ENCODE peak calls at places on chromosomes 4 and X, in seven cellular contexts. X is sigmoid colon, B is lower leg skin, S is suprapubic skin, O is adrenal gland, E is GM12892, Y is GM12891. Z is an unnamed sample.

GRCh38 chrX:63275127-63275526 is 76.0 kb downstream of the SPIN4 start:
- DNase-seq in X (no peak), B (no peak), S (no peak), O (peak; percentile 50), E (peak; percentile 4), Y (no peak), Z (no peak)

GRCh38 chr4:64903986-64904385 is 494.7 kb upstream of the TECRL start:
- DNase-seq in X (no peak), B (no peak), S (no peak), O (no peak), E (no peak), Y (no peak), Z (no peak)

GRCh38 chrX:18010251-18010650 is 149.2 kb upstream of the RAI2 start:
- DNase-seq in X (no peak), B (no peak), S (no peak), O (no peak), E (no peak), Y (no peak), Z (no peak)

GRCh38 chr4:27620886-27621285 is 760.2 kb downstream of the STIM2 start:
- DNase-seq in X (no peak), B (no peak), S (no peak), O (no peak), E (no peak), Y (no peak), Z (no peak)

GRCh38 chrX:78133561-78133960 is 5.9 kb downstream of the TAF9B start:
- DNase-seq in X (no peak), B (no peak), S (no peak), O (no peak), E (no peak), Y (no peak), Z (no peak)

GRCh38 chr4:39032218-39033085 is at the start of gene TMEM156:
- DNase-seq in X (no peak), B (no peak), S (no peak), O (no peak), E (no peak), Y (no peak), Z (no peak)

GRCh38 chr4:3657917-3658913 is 108.0 kb upstream of the ADRA2C start:
- DNase-seq in X (no peak), B (peak; percentile 89), S (no peak), O (peak; percentile 36), E (no peak), Y (no peak), Z (no peak)

GRCh38 chr4:99323761-99324160 is 2.6 kb upstream of the ADH1B start:
- DNase-seq in X (peak; percentile 81), B (no peak), S (no peak), O (no peak), E (no peak), Y (no peak), Z (no peak)

GRCh38 chrX:31436424-31436823 is 364.6 kb upstream of the FTHL17 start:
- DNase-seq in X (no peak), B (no peak), S (no peak), O (no peak), E (no peak), Y (no peak), Z (no peak)

GRCh38 chr4:179097741-179098140 is 1655.5 kb upstream of the AGA start:
- DNase-seq in X (no peak), B (no peak), S (no peak), O (no peak), E (no peak), Y (no peak), Z (peak; percentile 7)

GRCh38 chr4:88843067-88843723 is 145.6 kb upstream of the NAP1L5 start:
- DNase-seq in X (no peak), B (no peak), S (no peak), O (no peak), E (no peak), Y (no peak), Z (no peak)

GRCh38 chr4:100450449-100450848 is 67.4 kb downstream of the EMCN start:
- DNase-seq in X (no peak), B (no peak), S (no peak), O (no peak), E (no peak), Y (no peak), Z (no peak)

GRCh38 chr4:65089666-65090065 is 580.6 kb downstream of the EPHA5 start:
- DNase-seq in X (no peak), B (no peak), S (no peak), O (no peak), E (no peak), Y (no peak), Z (no peak)

GRCh38 chr4:74659576-74660411 is 134.5 kb downstream of the BTC start:
- DNase-seq in X (no peak), B (no peak), S (no peak), O (peak; percentile 30), E (no peak), Y (no peak), Z (no peak)

DNA sequence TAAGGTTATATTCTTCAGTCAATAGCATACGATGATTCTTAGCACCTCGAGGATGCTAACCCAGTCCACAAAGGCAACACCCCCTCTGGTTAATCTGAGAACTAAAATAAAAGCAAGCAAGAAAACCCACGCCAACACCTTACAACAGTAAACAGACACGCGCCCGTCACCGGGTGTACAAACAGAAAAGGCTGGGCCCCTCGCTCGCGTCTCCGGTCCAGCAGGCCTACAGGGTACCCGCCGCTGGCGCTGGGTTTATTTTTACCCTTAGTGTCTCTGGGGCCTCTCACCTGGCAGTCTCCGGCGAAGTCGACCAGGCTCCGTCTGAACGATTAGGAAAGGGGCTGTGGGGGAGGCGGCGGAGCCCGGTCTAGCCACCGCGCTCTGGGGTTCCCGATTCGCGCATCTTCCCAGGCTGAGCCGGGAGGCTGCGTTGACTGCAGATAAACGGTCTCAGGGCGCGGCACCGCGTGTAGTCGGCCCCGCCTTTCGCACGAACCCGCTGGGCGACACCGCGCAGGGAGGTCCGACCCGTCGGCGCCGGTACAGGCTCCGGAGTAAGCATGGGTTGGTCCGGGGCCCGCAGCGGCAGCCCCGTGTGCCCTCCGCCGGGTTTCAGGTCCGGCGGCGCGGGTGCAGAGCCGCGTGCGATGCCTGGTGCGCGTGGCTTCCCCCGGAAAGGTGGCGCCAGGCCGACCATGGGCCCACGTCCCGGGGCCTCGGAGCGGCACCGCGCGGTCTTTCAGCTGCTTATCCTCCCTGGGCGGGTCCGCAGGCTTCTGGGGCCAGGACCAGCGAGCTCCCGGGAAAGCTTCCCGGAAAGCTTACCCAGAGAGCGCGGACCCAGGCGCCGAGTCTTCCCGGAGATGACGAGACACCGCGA is at the start of gene SLC9B2:
- DNase-seq in X (peak; percentile 86), B (peak; percentile 92), S (peak; percentile 84), O (peak; percentile 82), E (peak; percentile 37), Y (peak; percentile 35), Z (peak; percentile 89)
- TF ChIP-seq POLR2A in X (no peak), B (no peak), S (no peak), O (peak; percentile 55), E (peak; percentile 57), Y (no peak), Z (peak; percentile 81)

DNA sequence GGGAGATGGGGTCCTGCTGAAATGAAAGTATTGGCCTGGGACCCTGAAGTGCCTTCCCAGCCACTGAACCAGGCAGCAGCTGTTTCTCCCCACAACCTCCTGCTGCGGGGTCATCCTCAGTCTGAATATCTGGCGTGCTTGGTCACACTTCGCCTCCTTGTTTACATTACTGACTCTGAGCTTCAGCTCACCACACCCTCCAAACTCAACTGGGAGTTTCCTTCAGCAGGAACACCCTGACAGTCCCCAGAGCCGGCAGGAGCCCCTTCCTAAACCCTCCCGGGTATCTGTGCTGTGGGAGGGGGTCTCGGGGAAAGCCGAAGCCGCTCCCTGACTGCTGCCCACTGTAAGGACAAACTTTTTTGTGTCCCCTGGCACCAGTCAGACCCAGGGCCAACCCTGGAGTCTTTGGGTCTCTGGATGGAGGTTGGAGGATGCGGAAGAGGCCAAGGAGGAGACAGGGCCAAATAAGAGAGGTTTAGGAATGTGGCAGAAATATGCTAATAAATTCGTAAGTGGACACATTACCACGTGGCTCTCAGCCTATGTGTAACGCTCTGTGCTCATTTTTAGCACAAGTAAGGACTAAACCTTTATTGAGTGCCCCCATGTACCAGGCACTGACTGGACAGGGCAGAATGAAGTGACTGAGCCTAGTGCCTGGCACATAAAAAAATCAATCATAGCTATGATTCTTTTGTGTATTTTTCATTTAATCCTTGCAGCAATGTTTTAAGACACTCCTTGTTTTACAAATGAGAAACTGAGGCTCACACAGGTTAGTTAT is 20.7 kb downstream of the FHDC1 start:
- DNase-seq in X (no peak), B (no peak), S (no peak), O (no peak), E (no peak), Y (no peak), Z (peak; percentile 69)
- TF ChIP-seq POLR2A in X (no peak), B (no peak), S (no peak), O (no peak), E (no peak), Y (no peak), Z (peak; percentile 36)

GRCh38 chrX:70445197-70445656 is 592 bp downstream of the DLG3 start:
- DNase-seq in X (no peak), B (peak; percentile 74), S (no peak), O (no peak), E (no peak), Y (no peak), Z (no peak)

GRCh38 chrX:70445876-70446275 is 1.2 kb downstream of the DLG3 start:
- DNase-seq in X (no peak), B (peak; percentile 74), S (no peak), O (no peak), E (no peak), Y (no peak), Z (no peak)

GRCh38 chrX:70446380-70447350 is 2.0 kb downstream of the DLG3 start:
- DNase-seq in X (no peak), B (peak; percentile 76), S (no peak), O (no peak), E (no peak), Y (no peak), Z (no peak)

GRCh38 chrX:70442224-70442623 is 2.4 kb upstream of the DLG3 start:
- DNase-seq in X (no peak), B (no peak), S (no peak), O (no peak), E (no peak), Y (no peak), Z (no peak)

DNA sequence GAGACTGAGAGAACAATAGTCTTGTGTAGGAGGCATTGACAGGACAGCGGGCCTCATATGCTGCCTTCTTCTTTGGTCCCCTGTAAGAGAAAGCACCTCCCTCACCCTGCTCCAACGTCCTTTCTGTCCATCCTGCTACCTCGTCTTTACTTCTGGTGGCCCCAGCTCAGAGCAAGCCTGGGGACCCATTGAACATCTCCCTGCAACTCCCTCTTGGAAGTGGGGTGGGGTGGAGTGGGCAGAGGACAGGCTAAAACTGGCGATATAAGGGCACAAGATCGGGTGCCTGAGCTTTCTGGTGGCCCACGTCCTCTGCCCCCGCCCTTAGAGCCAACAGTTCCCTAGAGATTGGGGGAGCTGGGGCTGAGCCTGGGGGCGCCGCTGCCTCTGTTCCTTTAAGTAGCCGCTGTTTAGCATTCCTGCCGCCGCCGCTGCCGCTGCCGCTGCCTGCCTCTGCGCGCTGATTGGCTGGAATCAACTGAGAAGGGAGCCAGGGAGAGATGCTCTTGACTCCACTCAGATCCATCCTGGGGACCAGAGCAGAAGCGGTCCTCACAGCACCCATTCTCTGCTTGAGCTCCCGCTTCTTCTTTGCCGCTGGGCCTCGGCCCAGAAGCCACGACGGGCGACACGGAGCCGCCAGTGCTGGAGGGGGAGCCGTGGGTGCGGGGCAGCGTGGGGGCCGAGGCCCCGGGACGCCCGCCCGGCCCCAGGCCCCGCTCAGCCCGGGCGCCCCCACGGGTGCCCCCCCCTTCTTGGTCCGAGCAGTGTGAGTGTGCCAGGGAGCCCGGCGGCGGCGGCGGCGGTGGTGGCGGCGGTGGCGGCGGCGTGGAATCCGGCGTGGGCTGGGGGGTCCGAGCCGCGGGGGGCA is at the start of gene DLG3:
- DNase-seq in X (no peak), B (peak; percentile 82), S (no peak), O (peak; percentile 29), E (no peak), Y (no peak), Z (no peak)
- TF ChIP-seq POLR2A in X (no peak), B (no peak), S (no peak), O (no peak), E (no peak), Y (no peak), Z (no peak)

GRCh38 chr4:119628281-119629141 is at the start of gene PDE5A:
- DNase-seq in X (peak; percentile 91), B (peak; percentile 94), S (peak; percentile 85), O (peak; percentile 76), E (peak; percentile 57), Y (peak; percentile 57), Z (peak; percentile 77)
- TF ChIP-seq POLR2A in X (no peak), B (no peak), S (no peak), O (no peak), E (no peak), Y (no peak), Z (no peak)

Z was measured in erythroblast.